ENCODE peak calls at places on chromosomes 5 and 9, in five cellular contexts. S is neural progenitor cell, L is PC-3, Y is SK-N-SH, G is hepatocyte. Q is an unnamed sample. For H3K4me1, the result is how much of the 10 kb centered on the place peaks cover.

GRCh38 chr9:13860926-13861325 is 453.0 kb downstream of the NFIB start:
- DNase-seq in S (no peak), L (peak), Y (no peak), G (no peak), Q (no peak)

GRCh38 chr5:158385982-158386381 is 527.0 kb upstream of the CLINT1 start:
- DNase-seq in S (no peak), L (no peak), Y (no peak), G (no peak), Q (no peak)

GRCh38 chr9:74443036-74443750 is 53.9 kb upstream of the RORB start:
- DNase-seq in S (no peak), L (no peak), Y (no peak), G (no peak), Q (no peak)

GRCh38 chr5:151023651-151024050 is 3.3 kb downstream of the GPX3 start:
- DNase-seq in S (no peak), L (peak), Y (no peak), G (no peak), Q (no peak)

GRCh38 chr5:9218358-9218757 is 327.5 kb downstream of the SEMA5A start:
- DNase-seq in S (no peak), L (no peak), Y (no peak), G (no peak), Q (no peak)

GRCh38 chr5:176647870-176648466 is 684 bp downstream of the TSPAN17 start:
- DNase-seq in S (peak), L (peak), Y (peak), G (peak), Q (no peak)

GRCh38 chr5:130136300-130136699 is 232.0 kb downstream of the CHSY3 start:
- DNase-seq in S (no peak), L (no peak), Y (no peak), G (no peak), Q (no peak)

GRCh38 chr5:79263-79662 is 12.7 kb upstream of the PLEKHG4B start:
- DNase-seq in S (no peak), L (no peak), Y (no peak), G (no peak), Q (no peak)

GRCh38 chr9:114893622-114894021 is 36.8 kb downstream of the TNFSF8 start:
- DNase-seq in S (no peak), L (peak), Y (no peak), G (no peak), Q (no peak)

GRCh38 chr9:124450241-124450924 is at the start of gene ADGRD2:
- DNase-seq in S (peak), L (peak), Y (peak), G (peak), Q (no peak)

GRCh38 chr5:57749396-57749795 is 266.8 kb upstream of the ACTBL2 start:
- DNase-seq in S (no peak), L (no peak), Y (no peak), G (no peak), Q (no peak)

GRCh38 chr9:84898188-84898587 is 228.7 kb downstream of the NTRK2 start:
- DNase-seq in S (no peak), L (no peak), Y (no peak), G (no peak), Q (no peak)

GRCh38 chr9:93255994-93256877 is 72.3 kb downstream of the WNK2 start:
- DNase-seq in S (no peak), L (no peak), Y (peak), G (peak), Q (no peak)

GRCh38 chr9:34121996-34122395 is 4.5 kb downstream of the DCAF12 start:
- DNase-seq in S (no peak), L (no peak), Y (no peak), G (no peak), Q (no peak)

GRCh38 chr9:34124923-34125322 is 1.6 kb downstream of the DCAF12 start:
- DNase-seq in S (no peak), L (peak), Y (no peak), G (peak), Q (no peak)

GRCh38 chr9:34125681-34126206 is 754 bp downstream of the DCAF12 start:
- DNase-seq in S (peak), L (peak), Y (peak), G (peak), Q (no peak)

GRCh38 chr9:34123682-34124081 is 2.8 kb downstream of the DCAF12 start:
- DNase-seq in S (no peak), L (no peak), Y (no peak), G (no peak), Q (peak)

DNA sequence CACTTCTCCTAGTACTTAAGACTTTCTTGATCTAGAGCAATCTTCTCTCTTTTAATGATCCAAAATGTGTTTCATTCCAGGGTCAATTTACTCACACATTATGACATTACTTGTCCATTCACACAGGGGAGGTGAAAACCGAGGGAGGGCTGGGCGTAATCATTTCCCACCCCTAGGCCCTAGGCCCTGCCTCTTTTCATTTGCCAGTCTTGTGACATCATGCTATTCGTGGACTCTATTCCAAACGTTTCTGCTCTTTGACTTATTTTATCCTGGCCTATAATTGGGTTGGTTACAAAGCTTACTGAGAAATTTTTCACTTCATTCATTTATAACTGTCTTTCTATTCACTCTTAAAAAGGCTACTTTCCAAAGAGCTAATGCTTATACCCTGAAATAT is 2.4 kb downstream of the DCAF12 start:
- DNase-seq in S (no peak), L (no peak), Y (no peak), G (no peak), Q (peak)
- H3K4me1 ChIP-seq in S (under half), L (under half), Y (under half), G (under half), Q (under half)

GRCh38 chr5:79687911-79688310 is 1.7 kb upstream of the CMYA5 start:
- DNase-seq in S (no peak), L (no peak), Y (no peak), G (no peak), Q (no peak)

GRCh38 chr5:79689541-79690466 is at the start of gene CMYA5:
- DNase-seq in S (peak), L (no peak), Y (no peak), G (peak), Q (no peak)

GRCh38 chr5:79692586-79692985 is 3.0 kb downstream of the CMYA5 start:
- DNase-seq in S (no peak), L (peak), Y (no peak), G (no peak), Q (no peak)

GRCh38 chr5:79694183-79694582 is 4.5 kb downstream of the CMYA5 start:
- DNase-seq in S (no peak), L (no peak), Y (no peak), G (no peak), Q (no peak)

GRCh38 chr5:79691007-79691406 is 1.4 kb downstream of the CMYA5 start:
- DNase-seq in S (no peak), L (no peak), Y (no peak), G (no peak), Q (no peak)
- H3K4me3 ChIP-seq in S (no peak), L (no peak), Y (no peak), G (no peak), Q (no peak)

DNA sequence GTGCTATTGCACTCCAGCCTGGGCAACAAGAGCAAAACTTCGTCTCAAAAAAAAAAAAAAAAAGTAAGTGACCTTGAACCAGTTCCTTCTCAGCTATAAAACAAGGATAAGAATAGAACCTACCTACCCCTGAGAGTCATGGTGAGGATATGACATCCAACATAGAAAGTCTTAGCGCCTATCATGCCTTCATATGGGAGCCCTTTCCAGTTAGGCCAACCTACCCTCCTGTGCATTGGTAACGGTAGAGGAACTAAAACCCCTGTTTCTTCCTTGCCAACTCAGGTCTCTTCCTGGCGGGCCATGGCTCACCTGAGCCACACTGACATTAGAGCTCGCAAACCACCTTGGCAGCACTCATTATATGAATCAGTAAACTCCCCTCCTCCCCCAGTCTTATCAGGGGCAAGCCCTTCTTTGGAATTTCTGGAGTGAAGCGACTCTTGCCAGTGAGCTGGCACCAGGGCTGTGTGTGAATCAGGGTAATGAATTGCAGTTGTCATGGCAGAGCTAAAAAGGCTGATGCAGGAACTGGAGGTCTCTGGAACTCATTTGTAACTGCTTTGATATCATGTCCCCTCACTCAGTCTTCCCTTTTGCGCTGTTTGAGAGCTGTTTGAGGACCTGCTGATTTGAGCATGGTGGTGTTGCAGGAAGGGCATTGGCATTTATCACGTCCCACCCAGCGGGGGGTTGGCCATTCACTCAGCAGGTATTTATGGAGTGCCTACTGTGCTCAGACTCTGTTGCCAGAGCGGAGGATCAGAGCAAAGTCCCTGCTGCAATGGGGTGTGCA is 10.3 kb downstream of the WWC1 start:
- DNase-seq in S (no peak), L (peak), Y (no peak), G (peak), Q (no peak)
- TF ChIP-seq EZH2phosphoT487 in S (no peak), L (no peak), Y (no peak), G (no peak), Q (no peak)

DNA sequence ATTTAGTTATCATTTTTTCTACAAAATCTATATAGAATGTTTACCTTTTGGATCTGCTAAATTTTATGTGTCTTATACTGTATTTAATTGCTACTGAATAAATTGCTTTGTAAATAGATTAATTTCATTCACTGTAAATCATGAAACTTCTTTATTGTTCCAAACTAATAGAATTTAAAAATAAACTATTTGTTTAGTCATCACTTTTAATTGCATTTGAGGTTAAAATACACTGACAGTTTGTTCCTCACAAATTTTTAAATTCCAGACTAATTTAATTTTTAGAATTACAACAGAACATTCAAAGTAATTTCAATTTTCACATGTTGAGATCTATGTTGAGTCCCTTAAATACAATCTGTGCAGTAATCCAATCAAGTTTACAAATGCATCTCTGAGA is 1633.2 kb upstream of the NUDT12 start:
- DNase-seq in S (no peak), L (no peak), Y (no peak), G (no peak), Q (no peak)
- H3K4me1 ChIP-seq in S (under half), L (under half), Y (under half), G (under half), Q (under half)

Q was measured in OCI-LY7.